ENCODE peak calls at places on chromosome 19, in four cellular contexts. I is GM23338; L is HCT116; M is CD8-positive, alpha-beta memory T cell. Q is an unnamed sample.

GRCh38 chr19:44539236-44539819 is 9.9 kb upstream of the CEACAM20 start:
- DNase-seq in I (no peak), L (no peak), M (no peak), Q (no peak)

GRCh38 chr19:51480590-51480989 is 2.3 kb downstream of the CEACAM18 start:
- DNase-seq in L (no peak), I (peak; percentile 81), M (no peak), Q (peak; percentile 29)

GRCh38 chr19:8585894-8586750 is 8.9 kb upstream of the MYO1F start:
- DNase-seq in M (peak; percentile 67), L (peak; percentile 49), I (peak; percentile 97), Q (no peak)

GRCh38 chr19:1467512-1468273 is 11.3 kb downstream of the C19orf25 start:
- DNase-seq in M (no peak), L (no peak), I (no peak), Q (no peak)

GRCh38 chr19:37718357-37718756 is 1.2 kb downstream of the ZNF607 start:
- DNase-seq in I (peak; percentile 36), M (no peak), L (no peak), Q (no peak)

GRCh38 chr19:58570770-58571574 is 2.2 kb downstream of the MZF1 start:
- DNase-seq in M (no peak), L (no peak), I (no peak), Q (no peak)

GRCh38 chr19:50203281-50204080 is at the start of gene MYH14:
- DNase-seq in I (peak; percentile 97), L (peak; percentile 86), M (no peak), Q (peak; percentile 31)

GRCh38 chr19:43768273-43769050 is 12.3 kb downstream of the KCNN4 start:
- DNase-seq in L (no peak), I (no peak), M (no peak), Q (no peak)

GRCh38 chr19:46898731-46899130 is 37.9 kb downstream of the ARHGAP35 start:
- DNase-seq in L (no peak), I (peak; percentile 33), M (no peak), Q (no peak)

GRCh38 chr19:38404858-38405257 is 2.0 kb downstream of the FAM98C start:
- DNase-seq in I (no peak), L (no peak), M (no peak), Q (no peak)

GRCh38 chr19:7230826-7231225 is 63.4 kb downstream of the INSR start:
- DNase-seq in I (no peak), M (no peak), L (no peak), Q (no peak)

GRCh38 chr19:7575426-7576040 is 20.1 kb upstream of the CAMSAP3 start:
- DNase-seq in I (no peak), L (peak; percentile 66), M (no peak), Q (no peak)

GRCh38 chr19:18091217-18091608 is 4.5 kb upstream of the IL12RB1 start:
- DNase-seq in L (no peak), M (peak; percentile 76), I (no peak), Q (no peak)

GRCh38 chr19:51366999-51367564 is 894 bp upstream of the ETFB start:
- DNase-seq in I (no peak), L (no peak), M (peak; percentile 31), Q (no peak)

GRCh38 chr19:39166571-39167391 is 30.0 kb upstream of the NCCRP1 start:
- DNase-seq in I (no peak), L (no peak), M (no peak), Q (no peak)

GRCh38 chr19:4009990-4010807 is 2.7 kb downstream of the PIAS4 start:
- DNase-seq in M (no peak), I (no peak), L (no peak), Q (no peak)

GRCh38 chr19:48623556-48624066 is 4.3 kb downstream of the SPHK2 start:
- DNase-seq in M (no peak), L (no peak), I (no peak), Q (no peak)

GRCh38 chr19:3699071-3699740 is 1.1 kb downstream of the PIP5K1C start:
- DNase-seq in M (no peak), L (no peak), I (no peak), Q (no peak)

GRCh38 chr19:18741124-18741493 is 50.0 kb downstream of the COMP start:
- DNase-seq in M (no peak), I (no peak), L (no peak), Q (no peak)

GRCh38 chr19:15381429-15381828 is 1.8 kb upstream of the AKAP8 start:
- DNase-seq in I (no peak), M (no peak), L (no peak), Q (no peak)

GRCh38 chr19:23762884-23763711 is 4.4 kb upstream of the ZNF681 start:
- DNase-seq in L (no peak), M (peak; percentile 77), I (peak; percentile 98), Q (peak; percentile 86)

GRCh38 chr19:50500060-50500752 is 10.8 kb downstream of the JOSD2 start:
- DNase-seq in L (no peak), I (peak; percentile 68), M (no peak), Q (no peak)

GRCh38 chr19:29260477-29261317 is 47.7 kb upstream of the UQCRFS1 start:
- DNase-seq in I (peak; percentile 75), L (peak; percentile 36), M (no peak), Q (no peak)

GRCh38 chr19:29671393-29672076 is 6.3 kb downstream of the PLEKHF1 start:
- DNase-seq in M (peak; percentile 80), L (no peak), I (peak; percentile 41), Q (no peak)

GRCh38 chr19:28290963-28291657 is 921.8 kb downstream of the UQCRFS1 start:
- DNase-seq in I (peak; percentile 43), M (no peak), L (no peak), Q (no peak)

GRCh38 chr19:51621178-51621577 is 9.0 kb downstream of the SIGLEC5 start:
- DNase-seq in M (no peak), I (no peak), L (no peak), Q (no peak)

GRCh38 chr19:6765738-6766356 is 1.4 kb downstream of the SH2D3A start:
- DNase-seq in I (peak; percentile 96), M (no peak), L (peak; percentile 82), Q (peak; percentile 81)

DNA sequence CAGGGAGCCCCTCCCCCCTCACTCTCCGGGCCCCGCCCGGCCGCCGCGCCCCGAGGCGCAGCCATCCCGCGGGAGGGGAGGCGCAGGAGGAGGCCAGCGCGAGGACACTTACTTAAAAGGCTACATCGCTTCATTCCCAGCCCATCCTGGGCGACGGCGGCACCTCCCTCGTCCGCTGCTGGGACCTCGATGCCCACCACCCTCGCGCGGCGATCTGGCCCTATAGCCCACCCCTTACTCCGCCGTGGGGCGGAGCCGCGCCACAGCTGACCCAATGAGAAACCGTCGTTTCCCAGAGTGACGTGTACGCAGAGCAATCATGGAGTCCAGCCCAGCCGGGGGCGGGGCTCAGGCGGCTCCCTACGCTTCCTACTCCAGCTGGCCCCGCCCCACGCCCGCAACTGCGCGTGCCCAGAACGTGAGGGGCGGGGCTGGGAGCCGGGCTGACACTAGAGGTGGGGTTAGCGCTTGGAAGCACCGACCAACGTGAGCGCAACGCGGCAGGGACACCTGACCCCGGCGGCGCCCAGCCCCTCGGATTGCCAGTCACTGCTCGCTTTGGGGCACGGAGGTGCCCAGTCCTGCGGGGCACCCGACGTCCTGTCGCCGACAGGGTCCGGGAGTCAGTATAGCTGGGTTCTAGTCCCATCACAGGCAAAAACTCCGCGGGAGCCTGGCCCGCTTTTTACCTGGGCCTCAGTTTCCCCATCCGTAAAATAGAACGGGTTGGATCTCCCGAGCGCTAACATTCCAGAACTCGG is at the start of gene ANKRD27:
- DNase-seq in M (peak; percentile 97), L (peak; percentile 95), I (peak; percentile 99), Q (peak; percentile 87)
- H3K27ac ChIP-seq in M (peak within 1 kb of the TSS; percentile 80), L (peak within 1 kb of the TSS; percentile 85), I (no peak within 1 kb of the TSS), Q (no peak within 1 kb of the TSS)

GRCh38 chr19:35845215-35846037 is 6.9 kb downstream of the NPHS1 start:
- DNase-seq in M (no peak), L (peak; percentile 22), I (peak; percentile 80), Q (no peak)
- H3K4me3 ChIP-seq in M (no peak overlapping the region), L (peak overlapping the region; percentile 47), I (peak overlapping the region; percentile 70), Q (peak overlapping the region; percentile 26)

GRCh38 chr19:40802300-40803169 is 3.5 kb downstream of the EGLN2 start:
- DNase-seq in L (no peak), M (no peak), I (no peak), Q (no peak)
- H3K4me1 ChIP-seq in L (peaks cover 67% of the 10 kb centered on the region), M (peaks cover 83% of the 10 kb centered on the region), I (peaks cover 61% of the 10 kb centered on the region), Q (peaks cover 7% of the 10 kb centered on the region)

DNA sequence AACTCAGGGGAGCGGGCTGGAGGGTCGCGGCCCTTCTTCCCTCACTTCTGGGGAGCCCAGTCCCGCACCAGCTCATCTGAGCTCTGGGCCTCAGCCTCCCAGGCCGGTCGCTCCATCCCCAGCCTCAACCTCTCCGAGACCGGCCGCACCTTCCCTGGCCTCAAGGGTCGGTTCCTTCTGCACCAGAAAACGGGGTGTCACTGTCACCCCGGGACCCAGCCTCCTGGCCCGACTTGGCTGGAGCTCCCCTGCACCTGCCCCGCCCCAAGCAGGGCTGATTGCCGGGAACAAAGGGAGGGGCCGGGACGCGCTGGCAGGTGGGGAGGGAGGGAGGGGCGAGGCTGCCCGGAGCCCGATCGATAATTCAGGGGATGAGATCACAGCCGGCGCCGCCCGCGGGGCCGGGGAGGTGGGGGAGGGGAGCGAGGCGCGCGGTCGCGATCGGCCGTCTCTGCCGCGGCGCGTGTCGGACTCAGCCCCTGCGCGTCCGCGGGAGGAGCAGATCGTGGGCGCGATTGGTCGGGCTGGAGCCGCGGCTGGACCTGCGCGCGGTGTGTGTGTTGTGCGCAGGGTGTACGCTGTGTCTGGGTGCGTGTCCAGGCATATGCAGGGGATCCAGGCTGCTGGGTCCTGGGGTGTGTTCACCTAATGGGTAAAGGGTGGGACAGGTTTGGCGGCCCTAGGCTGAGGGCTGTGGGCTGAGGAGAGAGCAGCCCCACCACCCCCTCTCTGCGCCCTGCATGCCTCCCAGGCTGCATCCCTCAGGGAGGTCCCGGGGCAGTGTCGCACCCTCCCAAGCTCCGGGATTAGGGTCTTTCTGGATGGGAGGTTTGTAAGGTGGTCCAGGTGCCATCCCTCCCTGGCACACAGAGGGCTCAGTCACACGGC is 1.1 kb upstream of the SHC2 start:
- DNase-seq in M (no peak), L (no peak), I (peak; percentile 77), Q (no peak)
- H3K27ac ChIP-seq in M (no peak overlapping the region), L (peak overlapping the region; percentile 29), I (no peak overlapping the region), Q (no peak overlapping the region)

GRCh38 chr19:10074153-10074552 is 12.0 kb upstream of the SHFL start:
- DNase-seq in I (peak; percentile 68), L (peak; percentile 40), M (peak; percentile 15), Q (no peak)

GRCh38 chr19:10069046-10069445 is 17.1 kb upstream of the SHFL start:
- DNase-seq in I (no peak), L (no peak), M (no peak), Q (no peak)

GRCh38 chr19:10070730-10071446 is 15.2 kb upstream of the SHFL start:
- DNase-seq in M (no peak), L (no peak), I (peak; percentile 95), Q (no peak)

GRCh38 chr19:10068205-10068604 is 17.9 kb upstream of the SHFL start:
- DNase-seq in L (no peak), M (no peak), I (no peak), Q (no peak)
- H3K4me3 ChIP-seq in L (no peak overlapping the region), M (no peak overlapping the region), I (no peak overlapping the region), Q (no peak overlapping the region)

DNA sequence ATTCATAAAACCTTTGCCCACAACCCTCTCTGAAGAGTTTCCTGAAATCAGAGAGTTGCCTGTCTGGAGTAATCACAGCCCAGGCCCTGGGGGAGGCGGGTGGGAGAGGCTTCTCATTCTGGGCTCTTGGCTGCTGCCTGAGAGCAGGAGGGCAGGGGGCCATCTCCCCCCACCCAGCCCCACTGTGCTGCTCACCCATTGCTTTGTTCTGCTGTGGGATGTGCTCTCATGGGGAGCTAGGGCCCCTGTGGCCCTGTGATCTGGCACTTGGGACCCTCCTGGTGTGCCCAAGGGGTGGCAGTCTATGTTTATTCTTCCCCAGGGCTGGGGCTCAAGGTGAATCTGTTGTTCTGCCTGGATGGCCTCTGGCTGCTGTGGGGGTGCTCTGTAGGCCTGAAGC is 6.1 kb downstream of the KCTD15 start:
- DNase-seq in I (no peak), M (no peak), L (no peak), Q (no peak)
- H3K4me1 ChIP-seq in I (peaks cover 14% of the 10 kb centered on the region), M (no peaks in the 10 kb centered on the region), L (no peaks in the 10 kb centered on the region), Q (peaks cover 5% of the 10 kb centered on the region)

Q was measured in iPS DF 6.9.